ENCODE peak calls at places on chromosomes 5 and 9, in five cellular contexts. W is prostate gland; T is CD4-positive, alpha-beta T cell; Y is esophagus squamous epithelium; C is PC-9. U is an unnamed sample.

GRCh38 chr9:4327504-4328191 is 27.8 kb upstream of the GLIS3 start:
- DNase-seq in W (no peak), T (no peak), Y (no peak), C (no peak), U (no peak)

GRCh38 chr9:135830496-135830895 is 76.8 kb downstream of the CAMSAP1 start:
- DNase-seq in W (no peak), T (no peak), Y (no peak), C (no peak), U (no peak)

GRCh38 chr5:31671339-31671741 is 32.4 kb downstream of the PDZD2 start:
- DNase-seq in W (no peak), T (no peak), Y (no peak), C (no peak), U (peak)

GRCh38 chr9:78697653-78698052 is 400.7 kb downstream of the PSAT1 start:
- DNase-seq in W (no peak), T (no peak), Y (no peak), C (no peak), U (no peak)

GRCh38 chr5:126490167-126490937 is 67.1 kb downstream of the GRAMD2B start:
- DNase-seq in W (no peak), T (no peak), Y (no peak), C (no peak), U (peak)

GRCh38 chr9:130837644-130838043 is 2.6 kb downstream of the ABL1 start:
- DNase-seq in W (no peak), T (no peak), Y (no peak), C (no peak), U (no peak)

GRCh38 chr9:127498298-127498697 is 47.0 kb downstream of the LRSAM1 start:
- DNase-seq in W (no peak), T (no peak), Y (no peak), C (peak), U (no peak)

GRCh38 chr9:131813116-131813515 is 73.2 kb upstream of the RAPGEF1 start:
- DNase-seq in W (no peak), T (no peak), Y (no peak), C (no peak), U (no peak)

GRCh38 chr9:37678789-37679273 is 28.1 kb downstream of the FRMPD1 start:
- DNase-seq in W (no peak), T (no peak), Y (no peak), C (no peak), U (no peak)

GRCh38 chr9:35911690-35912089 is 2.4 kb downstream of the SPAAR start:
- DNase-seq in W (no peak), T (no peak), Y (no peak), C (no peak), U (no peak)

GRCh38 chr9:35912791-35913400 is 3.6 kb downstream of the SPAAR start:
- DNase-seq in W (no peak), T (no peak), Y (no peak), C (no peak), U (no peak)

GRCh38 chr9:35909274-35909673 is at the start of gene SPAAR:
- DNase-seq in W (no peak), T (no peak), Y (no peak), C (no peak), U (no peak)

GRCh38 chr9:35909687-35910612 is 660 bp downstream of the SPAAR start:
- DNase-seq in W (no peak), T (no peak), Y (no peak), C (no peak), U (no peak)

DNA sequence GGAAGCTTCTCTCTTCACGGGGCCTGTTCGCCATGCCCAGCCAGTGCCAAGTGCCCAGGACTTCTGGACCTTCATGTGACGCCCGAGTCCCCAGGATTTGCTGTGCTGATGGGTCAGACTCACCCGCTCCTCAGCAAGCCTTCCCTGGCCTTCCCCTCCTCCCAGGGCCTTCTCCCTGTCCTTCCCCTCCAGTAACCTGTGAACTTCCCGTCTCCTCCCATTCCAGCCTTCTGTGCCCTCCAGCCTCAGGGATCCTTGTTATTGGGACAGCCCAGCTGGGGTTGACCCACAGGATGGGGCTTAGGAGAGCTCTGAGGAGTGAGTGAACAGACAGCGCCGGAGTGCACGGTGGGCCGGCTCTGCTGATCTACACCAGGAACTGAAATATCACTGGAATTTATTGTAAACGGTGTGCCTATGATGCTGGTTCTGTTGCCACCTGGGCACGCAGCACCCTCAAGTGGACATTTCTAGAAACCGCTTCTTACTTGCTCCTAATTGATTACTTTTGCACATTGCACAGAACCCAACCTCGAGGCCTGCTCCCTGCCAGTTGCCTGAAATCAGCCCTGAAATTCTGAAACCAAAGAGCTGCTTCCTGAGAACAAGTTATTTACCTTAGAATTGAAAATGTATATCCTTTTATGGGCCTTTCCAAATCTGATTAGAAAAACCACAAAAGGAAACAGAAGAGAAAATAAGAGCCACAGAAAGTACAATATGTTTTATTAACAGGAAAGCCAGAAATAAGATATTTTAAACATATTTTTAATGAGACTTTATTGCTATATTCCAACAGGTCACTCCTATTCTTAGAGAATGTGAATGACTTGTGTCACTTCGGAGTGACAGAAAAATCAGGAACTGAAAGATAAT is 1.6 kb downstream of the SPAAR start:
- DNase-seq in W (peak), T (peak), Y (no peak), C (peak), U (no peak)
- H3K27ac ChIP-seq in W (peak), T (peak), Y (peak), C (no peak), U (peak)

DNA sequence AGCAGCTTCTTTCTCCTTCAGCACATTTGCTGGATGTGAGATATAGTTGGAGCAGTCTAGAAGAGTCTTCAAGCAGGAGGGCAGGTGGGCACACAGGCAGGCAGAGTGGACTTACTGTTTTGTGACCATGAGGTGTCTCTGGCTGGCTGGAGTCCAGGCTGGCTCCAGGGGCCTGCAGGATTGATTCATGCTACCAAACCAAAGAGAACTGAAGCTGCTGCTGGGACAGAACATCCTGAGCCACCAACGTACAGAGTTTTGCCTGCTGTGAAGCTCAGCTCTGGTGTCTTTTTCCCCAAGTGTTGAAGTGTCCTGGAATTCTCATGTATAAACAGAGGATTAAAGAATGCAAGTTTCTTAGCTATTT is 45.7 kb downstream of the CYSTM1 start:
- DNase-seq in W (no peak), T (no peak), Y (no peak), C (no peak), U (no peak)
- H3K27ac ChIP-seq in W (no peak), T (no peak), Y (no peak), C (no peak), U (no peak)

GRCh38 chr5:145543968-145544367 is 291.2 kb downstream of the PRELID2 start:
- DNase-seq in W (no peak), T (no peak), Y (no peak), C (no peak), U (no peak)

GRCh38 chr5:145553177-145553576 is 282.0 kb downstream of the PRELID2 start:
- DNase-seq in W (no peak), T (no peak), Y (no peak), C (no peak), U (no peak)

GRCh38 chr5:145551714-145552113 is 283.4 kb downstream of the PRELID2 start:
- DNase-seq in W (no peak), T (no peak), Y (no peak), C (no peak), U (no peak)

GRCh38 chr5:145548097-145548496 is 287.0 kb downstream of the PRELID2 start:
- DNase-seq in W (no peak), T (no peak), Y (no peak), C (no peak), U (no peak)
- H3K27ac ChIP-seq in W (no peak), T (no peak), Y (no peak), C (no peak), U (no peak)

DNA sequence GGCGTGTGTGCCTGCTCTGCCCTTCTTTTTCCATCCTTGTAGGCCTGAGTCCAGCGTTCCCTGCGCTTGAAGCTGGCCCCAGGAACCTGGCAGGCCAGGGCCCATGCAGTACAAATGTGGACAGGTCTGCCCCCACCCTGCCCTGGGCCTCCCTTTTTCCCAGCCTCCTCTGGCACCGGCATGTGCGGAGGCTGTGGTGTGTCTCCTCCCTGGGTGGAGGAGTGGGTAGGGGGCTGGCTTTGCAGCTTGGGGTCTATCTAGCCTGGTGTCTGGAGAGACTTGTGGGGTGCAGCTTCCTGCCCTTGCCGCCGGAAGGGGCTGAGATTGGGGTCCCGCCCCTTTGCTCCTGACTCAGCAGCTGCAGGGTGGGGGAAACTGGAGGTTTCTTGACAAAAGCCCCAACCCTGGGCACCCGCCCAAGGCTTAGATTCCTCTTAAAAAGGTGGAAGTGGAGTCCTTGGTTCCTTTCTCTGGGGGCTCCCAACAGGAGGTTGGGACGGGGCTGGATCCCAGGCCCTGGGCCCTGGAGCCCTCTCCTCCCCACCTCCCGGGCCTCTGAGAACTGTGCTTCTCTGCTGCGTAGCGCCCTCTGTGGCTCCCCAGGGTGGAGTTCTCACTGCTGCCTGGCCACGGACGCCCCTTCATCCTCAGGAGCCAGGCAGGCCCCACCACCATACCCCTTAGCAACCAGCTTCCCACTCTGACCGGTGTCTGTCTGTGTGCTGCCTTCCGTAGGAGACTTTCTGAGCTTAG is 18.0 kb downstream of the RXRA start:
- DNase-seq in W (no peak), T (no peak), Y (no peak), C (no peak), U (no peak)
- H3K27ac ChIP-seq in W (no peak), T (no peak), Y (peak), C (no peak), U (peak)

GRCh38 chr5:124747770-124748686 is 1.6 kb upstream of the ZNF608 start:
- DNase-seq in W (no peak), T (no peak), Y (no peak), C (no peak), U (no peak)

GRCh38 chr5:124746252-124746915 is at the start of gene ZNF608:
- DNase-seq in W (peak), T (no peak), Y (no peak), C (no peak), U (no peak)

GRCh38 chr5:124748687-124749594 is 2.5 kb upstream of the ZNF608 start:
- DNase-seq in W (peak), T (no peak), Y (peak), C (peak), U (peak)

GRCh38 chr5:124745367-124746251 is 830 bp downstream of the ZNF608 start:
- DNase-seq in W (peak), T (no peak), Y (no peak), C (no peak), U (no peak)

DNA sequence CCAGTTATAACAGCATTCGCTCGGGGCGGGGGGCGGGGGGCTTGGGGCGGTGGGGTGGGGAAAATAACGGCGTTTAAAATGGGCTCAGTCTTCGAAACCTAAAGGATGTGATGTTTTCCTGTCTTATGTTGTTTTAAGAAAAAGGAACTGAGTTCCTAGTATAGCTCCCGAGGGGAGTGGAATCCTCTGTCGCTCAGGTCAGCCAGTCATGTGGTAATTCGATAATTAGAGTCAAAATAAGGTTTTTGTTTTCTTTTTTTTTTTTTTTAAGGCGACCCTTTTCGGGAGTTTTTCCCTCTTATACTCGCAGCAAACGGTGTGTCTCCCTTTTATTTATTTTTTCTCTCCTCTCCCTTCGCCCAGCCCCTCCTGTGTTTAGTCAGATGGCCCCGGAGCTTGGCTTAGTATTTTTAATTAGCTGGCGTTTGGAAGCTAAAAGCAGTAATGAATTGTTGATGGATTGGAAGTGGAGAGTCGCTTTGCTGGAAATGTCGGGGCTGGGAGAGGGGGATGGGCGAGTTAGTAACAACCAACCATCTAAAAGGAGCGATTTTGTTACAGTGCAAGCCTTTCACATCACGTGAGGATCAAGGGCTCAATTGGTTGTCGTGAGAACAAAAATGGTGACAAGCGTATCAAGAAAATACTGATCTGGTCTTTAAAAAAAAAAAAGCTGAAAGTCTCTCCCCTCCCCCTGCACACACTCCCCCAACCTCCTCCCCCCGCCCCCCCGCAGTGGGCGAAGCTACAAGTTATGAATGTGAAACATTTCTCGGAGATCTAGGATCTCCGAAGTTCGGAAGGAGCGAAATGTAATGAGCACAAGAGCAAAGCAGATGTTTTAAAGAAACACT is 704 bp upstream of the ZNF608 start:
- DNase-seq in W (peak), T (no peak), Y (peak), C (peak), U (peak)
- H3K27ac ChIP-seq in W (peak), T (no peak), Y (peak), C (peak), U (peak)